ENCODE peak calls at places on chromosomes 1 and 21, in ten cellular contexts. F is aorta; P is upper lobe of right lung; H is stimulated activated CD4-positive, alpha-beta T cell treated with anti-CD3 and anti-CD28 coated beads, Interleukin-12 subunit alpha, Interleukin-12 subunit beta, amount 100 ng/mL, for 24 hours; E is GM13977; C is activated naive CD8-positive, alpha-beta T cell treated with anti-CD3 and anti-CD28 coated beads, Interleukin-2, amount 50 U/mL, for 24 hours; U is dermis blood vessel endothelial cell; Z is Caki2; R is NCI-H345; O is neural crest cell. D is an unnamed sample.

GRCh38 chr1:16348414-16349182 is 3.7 kb downstream of the FBXO42 start:
- DNase-seq in H (no peak), P (peak; percentile 38), O (no peak), R (no peak), U (peak; percentile 33), F (no peak), E (no peak), C (no peak), Z (peak; percentile 47), D (no peak)

GRCh38 chr1:181493885-181494284 is 10.6 kb downstream of the CACNA1E start:
- DNase-seq in C (no peak), E (no peak), R (no peak), H (no peak), O (no peak), U (no peak), F (no peak), Z (no peak), P (no peak), D (no peak)

GRCh38 chr1:172360960-172361359 is 59.5 kb upstream of the C1orf105 start:
- DNase-seq in U (no peak), H (no peak), P (no peak), Z (no peak), F (no peak), R (no peak), C (no peak), O (no peak), E (no peak), D (no peak)

GRCh38 chr1:221013691-221014293 is 134.5 kb downstream of the HLX start:
- DNase-seq in Z (no peak), H (no peak), R (no peak), U (no peak), P (no peak), E (no peak), F (no peak), C (no peak), O (no peak), D (no peak)

GRCh38 chr1:222165625-222166024 is 382.3 kb downstream of the HHIPL2 start:
- DNase-seq in Z (no peak), R (no peak), P (no peak), C (no peak), H (no peak), E (no peak), U (no peak), F (no peak), O (no peak), D (no peak)

GRCh38 chr1:182357913-182358312 is 33.7 kb downstream of the GLUL start:
- DNase-seq in C (no peak), P (no peak), H (no peak), R (peak; percentile 67), U (no peak), F (no peak), E (no peak), Z (no peak), O (no peak), D (no peak)

GRCh38 chr1:183567584-183567983 is 22.7 kb downstream of the NCF2 start:
- DNase-seq in U (no peak), F (peak; percentile 84), P (peak; percentile 81), Z (peak; percentile 55), E (no peak), H (no peak), C (no peak), O (no peak), R (no peak), D (no peak)

GRCh38 chr1:24981632-24982007 is 51.5 kb upstream of the RUNX3 start:
- DNase-seq in U (no peak), Z (no peak), R (no peak), H (no peak), E (no peak), F (no peak), C (no peak), P (no peak), O (no peak), D (peak; percentile 60)

GRCh38 chr1:109163549-109163948 is 49.6 kb downstream of the ELAPOR1 start:
- DNase-seq in H (no peak), E (no peak), U (no peak), P (no peak), F (no peak), Z (no peak), O (no peak), R (no peak), C (no peak), D (no peak)

GRCh38 chr1:167502719-167503452 is 15.4 kb downstream of the CD247 start:
- DNase-seq in H (no peak), Z (no peak), R (no peak), P (no peak), U (no peak), E (no peak), F (no peak), O (no peak), C (no peak), D (no peak)

GRCh38 chr21:28196981-28197380 is 795.7 kb downstream of the LTN1 start:
- DNase-seq in U (no peak), Z (no peak), R (no peak), E (no peak), H (no peak), F (no peak), C (no peak), O (no peak), P (no peak), D (no peak)

GRCh38 chr21:25911730-25912401 is 177.1 kb downstream of the GABPA start:
- DNase-seq in O (peak; percentile 6), R (no peak), C (no peak), F (no peak), H (no peak), P (no peak), Z (peak; percentile 88), E (no peak), U (peak; percentile 70), D (no peak)

GRCh38 chr1:230869499-230869898 is 1.2 kb upstream of the C1orf198 start:
- DNase-seq in Z (no peak), R (no peak), E (no peak), C (no peak), U (no peak), F (no peak), P (no peak), O (no peak), H (no peak), D (no peak)

GRCh38 chr1:192535916-192536662 is 39.5 kb upstream of the RGS1 start:
- DNase-seq in H (no peak), P (no peak), C (no peak), Z (no peak), F (no peak), E (no peak), R (no peak), O (no peak), U (no peak), D (no peak)

GRCh38 chr1:221716713-221717490 is 25.0 kb downstream of the DUSP10 start:
- DNase-seq in C (no peak), F (no peak), E (no peak), O (no peak), R (no peak), U (no peak), H (no peak), P (no peak), Z (no peak), D (no peak)

GRCh38 chr1:86701731-86702130 is 2.6 kb upstream of the SH3GLB1 start:
- DNase-seq in F (no peak), O (no peak), U (no peak), H (no peak), R (no peak), E (no peak), P (no peak), C (no peak), Z (no peak), D (no peak)

GRCh38 chr1:97063532-97063931 is 341.9 kb downstream of the PTBP2 start:
- DNase-seq in C (no peak), U (no peak), R (no peak), O (no peak), P (no peak), Z (no peak), H (no peak), E (no peak), F (no peak), D (no peak)

GRCh38 chr1:27602510-27603319 is 1.2 kb downstream of the AHDC1 start:
- DNase-seq in E (peak; percentile 75), U (peak; percentile 61), Z (no peak), P (peak; percentile 84), F (peak; percentile 78), R (peak; percentile 47), H (no peak), C (no peak), O (no peak), D (peak; percentile 50)

GRCh38 chr1:192170196-192170984 is 12.1 kb downstream of the RGS18 start:
- DNase-seq in C (no peak), P (no peak), O (no peak), H (no peak), E (no peak), Z (no peak), R (no peak), U (peak; percentile 96), F (no peak), D (no peak)

GRCh38 chr1:76074321-76075187 is at the start of gene ST6GALNAC3:
- DNase-seq in R (peak; percentile 68), E (peak; percentile 79), O (peak; percentile 69), Z (peak; percentile 57), C (peak; percentile 77), H (peak; percentile 55), U (peak; percentile 77), F (peak; percentile 81), P (peak; percentile 90), D (peak; percentile 64)

GRCh38 chr1:150383629-150384318 is 19.8 kb downstream of the RPRD2 start:
- DNase-seq in F (no peak), Z (no peak), O (no peak), R (no peak), U (peak; percentile 10), P (no peak), E (no peak), C (no peak), H (no peak), D (no peak)

GRCh38 chr1:14598498-14599172 is at the start of gene KAZN:
- DNase-seq in H (no peak), O (peak; percentile 63), F (no peak), Z (peak; percentile 72), R (peak; percentile 43), C (no peak), P (no peak), E (peak; percentile 48), U (no peak), D (no peak)

GRCh38 chr1:173205146-173206051 is 1.7 kb downstream of the TNFSF4 start:
- DNase-seq in F (no peak), Z (no peak), O (no peak), H (no peak), C (peak; percentile 12), P (no peak), U (peak; percentile 14), E (no peak), R (no peak), D (no peak)